ENCODE peak calls at places on chromosomes 13 and 19, in nine cellular contexts. C is tibial nerve, L is occipital lobe, Q is uterus, H is endothelial cell, R is HFF-Myc, E is Right ventricle myocardium superior, X is AG10803, Y is NCI-H1694. U is an unnamed sample.
A peak's percentile ranks its signal among the peaks of the same experiment; 100 is the strongest.

GRCh38 chr13:35964764-35965163 is 166.4 kb downstream of the DCLK1 start:
- DNase-seq in C (no peak), L (no peak), Q (no peak), H (no peak), R (no peak), E (no peak), X (peak; percentile 75), Y (no peak), U (no peak)

GRCh38 chr19:45168767-45169351 is 8.1 kb upstream of the NKPD1 start:
- DNase-seq in C (no peak), L (no peak), Q (no peak), H (no peak), R (no peak), E (no peak), X (no peak), Y (peak; percentile 12), U (no peak)

GRCh38 chr19:16527971-16528521 is 14.2 kb downstream of the CHERP start:
- DNase-seq in C (no peak), L (no peak), Q (no peak), H (peak; percentile 46), R (no peak), E (no peak), X (no peak), Y (no peak), U (no peak)

GRCh38 chr13:114008964-114009589 is 35.2 kb upstream of the C13orf46 start:
- DNase-seq in C (no peak), L (no peak), Q (no peak), H (no peak), R (no peak), E (peak; percentile 14), X (no peak), Y (no peak), U (no peak)

GRCh38 chr19:1252818-1253513 is 4.6 kb downstream of the MIDN start:
- DNase-seq in C (peak; percentile 88), L (peak; percentile 95), Q (peak; percentile 96), H (no peak), R (no peak), E (peak; percentile 94), X (peak; percentile 99), Y (peak; percentile 39), U (peak; percentile 94)

GRCh38 chr13:110390572-110390971 is 83.5 kb downstream of the COL4A2 start:
- DNase-seq in C (no peak), L (no peak), Q (peak; percentile 16), H (no peak), R (peak; percentile 92), E (no peak), X (peak; percentile 84), Y (no peak), U (peak; percentile 93)

GRCh38 chr13:47110141-47110540 is 213.3 kb upstream of the HTR2A start:
- DNase-seq in C (no peak), L (no peak), Q (no peak), H (no peak), R (no peak), E (no peak), X (no peak), Y (no peak), U (no peak)

GRCh38 chr19:5345895-5346386 is 5.3 kb upstream of the PTPRS start:
- DNase-seq in C (no peak), L (no peak), Q (no peak), H (no peak), R (peak; percentile 56), E (no peak), X (peak; percentile 39), Y (no peak), U (peak; percentile 38)

GRCh38 chr13:20209937-20210336 is 17.2 kb upstream of the GJB2 start:
- DNase-seq in C (no peak), L (no peak), Q (no peak), H (no peak), R (no peak), E (no peak), X (no peak), Y (no peak), U (no peak)

GRCh38 chr13:114339779-114340534 is 25.7 kb downstream of the CHAMP1 start:
- DNase-seq in C (no peak), L (no peak), Q (no peak), H (no peak), R (no peak), E (peak; percentile 48), X (peak; percentile 66), Y (peak; percentile 69), U (peak; percentile 55)

GRCh38 chr13:21683034-21683733 is 12.3 kb downstream of the FGF9 start:
- DNase-seq in C (no peak), L (no peak), Q (no peak), H (no peak), R (no peak), E (no peak), X (peak; percentile 77), Y (no peak), U (peak; percentile 88)

GRCh38 chr13:45412274-45413049 is 5.7 kb downstream of the SLC25A30 start:
- DNase-seq in C (no peak), L (no peak), Q (no peak), H (no peak), R (no peak), E (no peak), X (no peak), Y (no peak), U (no peak)

GRCh38 chr13:44734204-44734707 is 158.1 kb upstream of the TSC22D1 start:
- DNase-seq in C (no peak), L (no peak), Q (no peak), H (no peak), R (no peak), E (peak; percentile 59), X (peak; percentile 76), Y (peak; percentile 66), U (peak; percentile 36)

GRCh38 chr13:50845211-50845610 is 1.7 kb upstream of the DLEU7 start:
- DNase-seq in C (no peak), L (no peak), Q (no peak), H (no peak), R (no peak), E (no peak), X (peak; percentile 5), Y (no peak), U (peak; percentile 3)

GRCh38 chr19:28350673-28351072 is 862.3 kb downstream of the UQCRFS1 start:
- DNase-seq in C (no peak), L (no peak), Q (no peak), H (no peak), R (no peak), E (no peak), X (no peak), Y (no peak), U (no peak)

GRCh38 chr13:111586291-111586690 is 265.8 kb downstream of the TEX29 start:
- DNase-seq in C (no peak), L (no peak), Q (no peak), H (no peak), R (no peak), E (no peak), X (no peak), Y (no peak), U (no peak)

GRCh38 chr19:36652958-36653357 is 13.7 kb downstream of the ZNF461 start:
- DNase-seq in C (no peak), L (no peak), Q (no peak), H (no peak), R (no peak), E (no peak), X (no peak), Y (no peak), U (no peak)

GRCh38 chr19:2627319-2627829 is 75.1 kb downstream of the GNG7 start:
- DNase-seq in C (peak; percentile 41), L (peak; percentile 88), Q (peak; percentile 53), H (no peak), R (peak; percentile 84), E (peak; percentile 86), X (peak; percentile 97), Y (no peak), U (peak; percentile 99)

GRCh38 chr13:80195649-80196048 is 145.3 kb downstream of the SPRY2 start:
- DNase-seq in C (no peak), L (no peak), Q (no peak), H (no peak), R (no peak), E (no peak), X (no peak), Y (no peak), U (no peak)

GRCh38 chr19:37692956-37693660 is 26.5 kb downstream of the ZNF607 start:
- DNase-seq in C (no peak), L (no peak), Q (no peak), H (no peak), R (no peak), E (no peak), X (no peak), Y (no peak), U (no peak)

GRCh38 chr13:33262069-33262487 is 23.5 kb downstream of the STARD13 start:
- DNase-seq in C (no peak), L (no peak), Q (peak; percentile 65), H (no peak), R (no peak), E (no peak), X (no peak), Y (no peak), U (peak; percentile 47)

GRCh38 chr19:6794817-6795431 is 22.4 kb downstream of the VAV1 start:
- DNase-seq in C (no peak), L (no peak), Q (no peak), H (no peak), R (no peak), E (no peak), X (no peak), Y (no peak), U (no peak)

GRCh38 chr13:98315466-98315865 is 138.4 kb upstream of the RNF113B start:
- DNase-seq in C (no peak), L (peak; percentile 46), Q (no peak), H (peak; percentile 41), R (peak; percentile 17), E (no peak), X (peak; percentile 75), Y (no peak), U (no peak)

GRCh38 chr13:79225487-79226232 is 180.4 kb downstream of the RBM26 start:
- DNase-seq in C (no peak), L (peak; percentile 1), Q (no peak), H (no peak), R (no peak), E (no peak), X (no peak), Y (no peak), U (peak; percentile 62)

GRCh38 chr19:13962738-13963602 is 10.7 kb downstream of the DCAF15 start:
- DNase-seq in C (no peak), L (no peak), Q (peak; percentile 64), H (no peak), R (no peak), E (no peak), X (no peak), Y (no peak), U (no peak)

GRCh38 chr13:23656637-23657036 is 86.4 kb downstream of the TNFRSF19 start:
- DNase-seq in C (no peak), L (no peak), Q (no peak), H (no peak), R (peak; percentile 56), E (no peak), X (peak; percentile 73), Y (peak; percentile 50), U (no peak)

GRCh38 chr13:100828226-100828625 is 153.6 kb upstream of the TMTC4 start:
- DNase-seq in C (no peak), L (no peak), Q (no peak), H (peak; percentile 22), R (no peak), E (no peak), X (no peak), Y (peak; percentile 33), U (no peak)

GRCh38 chr19:55287361-55288079 is 3.7 kb downstream of the BRSK1 start:
- DNase-seq in C (no peak), L (peak; percentile 83), Q (no peak), H (no peak), R (no peak), E (no peak), X (no peak), Y (no peak), U (no peak)

GRCh38 chr19:1133471-1133929 is 29.7 kb downstream of the GPX4 start:
- DNase-seq in C (no peak), L (no peak), Q (no peak), H (no peak), R (no peak), E (peak; percentile 69), X (no peak), Y (no peak), U (no peak)

GRCh38 chr13:78608705-78609463 is 5.5 kb upstream of the POU4F1 start:
- DNase-seq in C (no peak), L (no peak), Q (no peak), H (no peak), R (no peak), E (no peak), X (no peak), Y (no peak), U (no peak)

GRCh38 chr13:29955137-29955650 is 104.8 kb upstream of the UBL3 start:
- DNase-seq in C (no peak), L (no peak), Q (no peak), H (no peak), R (no peak), E (no peak), X (no peak), Y (no peak), U (no peak)

U was measured in HFFc6.